ENCODE peak calls at places on chromosomes 7 and 10, in six cellular contexts. D is GM23338, Q is suprapubic skin, N is K562, K is sigmoid colon, B is upper lobe of left lung. M is an unnamed sample.

GRCh38 chr7:69199661-69200060 is 398.6 kb upstream of the AUTS2 start:
- DNase-seq in Q (no peak), B (no peak), N (no peak), D (no peak), K (no peak), M (no peak)

GRCh38 chr10:79424221-79425073 is 21.0 kb downstream of the ZCCHC24 start:
- DNase-seq in K (peak), D (no peak), N (no peak), Q (no peak), B (no peak), M (no peak)

GRCh38 chr7:154928136-154929005 is 74.6 kb downstream of the PAXIP1 start:
- DNase-seq in K (no peak), Q (no peak), D (peak), N (peak), B (no peak), M (no peak)

GRCh38 chr10:44384601-44385422 is at the start of gene CXCL12:
- DNase-seq in K (peak), B (peak), N (no peak), Q (peak), D (peak), M (no peak)

GRCh38 chr7:75772081-75773077 is at the start of gene CCL26:
- DNase-seq in N (no peak), Q (peak), D (no peak), K (peak), B (no peak), M (no peak)

GRCh38 chr7:63925626-63926460 is 72.8 kb upstream of the ZNF722 start:
- DNase-seq in K (peak), N (peak), Q (peak), D (no peak), B (peak), M (peak)

GRCh38 chr10:24428410-24428782 is 219.5 kb downstream of the KIAA1217 start:
- DNase-seq in B (no peak), Q (no peak), D (no peak), K (no peak), N (no peak), M (no peak)

GRCh38 chr10:113947138-113948011 is 92.9 kb downstream of the NHLRC2 start:
- DNase-seq in K (no peak), Q (no peak), B (peak), N (peak), D (no peak), M (no peak)

GRCh38 chr7:19128856-19129255 is 11.4 kb upstream of the TWIST1 start:
- DNase-seq in N (no peak), B (no peak), K (no peak), Q (no peak), D (no peak), M (no peak)

GRCh38 chr7:1922071-1922869 is 252.2 kb downstream of the ELFN1 start:
- DNase-seq in K (no peak), Q (no peak), N (no peak), B (peak), D (no peak), M (no peak)

GRCh38 chr7:141954334-141954733 is 7.6 kb upstream of the CLEC5A start:
- DNase-seq in Q (no peak), N (no peak), D (peak), K (no peak), B (no peak), M (no peak)

GRCh38 chr7:35252584-35252983 is 1.3 kb downstream of the TBX20 start:
- DNase-seq in N (no peak), B (no peak), D (no peak), Q (no peak), K (no peak), M (no peak)

GRCh38 chr10:78155722-78156121 is 122.1 kb downstream of the RPS24 start:
- DNase-seq in B (no peak), Q (no peak), K (no peak), D (no peak), N (no peak), M (no peak)

GRCh38 chr10:91632671-91633550 is at the start of gene PPP1R3C:
- DNase-seq in Q (peak), B (peak), N (no peak), K (peak), D (peak), M (peak)

GRCh38 chr7:2090526-2091520 is 141.9 kb downstream of the MAD1L1 start:
- DNase-seq in D (no peak), Q (no peak), N (no peak), K (no peak), B (peak), M (no peak)

GRCh38 chr10:74419491-74420466 is 268.8 kb downstream of the ADK start:
- DNase-seq in D (peak), B (no peak), Q (no peak), K (no peak), N (peak), M (no peak)

GRCh38 chr7:140604760-140605159 is 35.9 kb downstream of the DENND2A start:
- DNase-seq in N (no peak), D (no peak), Q (no peak), K (no peak), B (no peak), M (no peak)

GRCh38 chr7:129271500-129272355 is 46.9 kb downstream of the AHCYL2 start:
- DNase-seq in Q (no peak), B (no peak), K (no peak), N (peak), D (peak), M (no peak)

GRCh38 chr7:32253245-32253644 is 183.0 kb upstream of the PDE1C start:
- DNase-seq in K (no peak), Q (no peak), B (no peak), N (no peak), D (no peak), M (no peak)

GRCh38 chr7:150875791-150876190 is 23.5 kb downstream of the AOC1 start:
- DNase-seq in B (no peak), N (peak), K (no peak), Q (no peak), D (no peak), M (peak)

GRCh38 chr7:100044719-100045118 is 4.9 kb upstream of the ZSCAN21 start:
- DNase-seq in Q (no peak), N (no peak), B (no peak), K (no peak), D (no peak), M (no peak)

GRCh38 chr7:100049441-100050291 is at the start of gene ZSCAN21:
- DNase-seq in Q (peak), B (peak), D (peak), K (peak), N (peak), M (peak)

GRCh38 chr7:100053201-100053600 is 3.6 kb downstream of the ZSCAN21 start:
- DNase-seq in D (peak), Q (no peak), N (peak), B (no peak), K (peak), M (no peak)

GRCh38 chr7:100051611-100052010 is 2.0 kb downstream of the ZSCAN21 start:
- DNase-seq in Q (no peak), B (no peak), N (no peak), K (no peak), D (no peak), M (no peak)

GRCh38 chr7:100048680-100049079 is 894 bp upstream of the ZSCAN21 start:
- DNase-seq in Q (no peak), D (no peak), K (no peak), N (no peak), B (no peak), M (no peak)
- H3K4me3 ChIP-seq in Q (no peak), D (peak), K (no peak), N (no peak), B (no peak), M (no peak)

GRCh38 chr7:698515-699259 is 27.8 kb upstream of the DNAAF5 start:
- DNase-seq in D (no peak), Q (no peak), N (no peak), K (peak), B (no peak), M (no peak)
- TF ChIP-seq POLR2AphosphoS5 in D (no peak), Q (no peak), N (no peak), K (no peak), B (no peak), M (no peak)

GRCh38 chr7:135178364-135178763 is 7.9 kb upstream of the CYREN start:
- DNase-seq in B (no peak), D (no peak), N (no peak), Q (no peak), K (no peak), M (peak)

GRCh38 chr7:135177021-135177696 is 6.7 kb upstream of the CYREN start:
- DNase-seq in N (no peak), D (peak), K (no peak), Q (no peak), B (no peak), M (peak)

GRCh38 chr7:135179321-135179925 is 8.9 kb upstream of the CYREN start:
- DNase-seq in D (no peak), N (no peak), Q (peak), K (no peak), B (no peak), M (no peak)

GRCh38 chr7:135175931-135176330 is 5.4 kb upstream of the CYREN start:
- DNase-seq in Q (no peak), D (no peak), N (no peak), K (no peak), B (no peak), M (no peak)

DNA sequence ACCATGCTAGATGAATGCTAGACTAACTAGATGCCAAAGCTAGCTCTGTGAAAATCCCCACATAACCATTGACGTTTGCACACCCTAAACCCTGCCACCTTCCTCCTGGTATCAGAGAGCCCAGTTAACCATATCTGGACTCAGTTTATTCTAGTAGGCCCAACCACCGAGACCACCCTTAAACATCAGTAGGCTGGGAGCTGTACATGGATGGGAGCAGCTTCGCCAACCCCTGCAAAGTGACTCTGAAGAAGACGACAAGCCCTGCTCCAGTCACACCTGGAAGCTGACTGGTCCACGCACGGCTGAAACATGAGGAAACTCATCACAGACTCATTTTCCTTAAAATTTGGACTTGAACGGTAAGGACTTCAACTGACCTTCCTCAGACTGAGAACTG is 4.4 kb upstream of the CYREN start:
- DNase-seq in K (no peak), D (no peak), N (no peak), Q (no peak), B (no peak), M (no peak)
- H3K4me3 ChIP-seq in K (no peak), D (no peak), N (no peak), Q (no peak), B (no peak), M (no peak)

DNA sequence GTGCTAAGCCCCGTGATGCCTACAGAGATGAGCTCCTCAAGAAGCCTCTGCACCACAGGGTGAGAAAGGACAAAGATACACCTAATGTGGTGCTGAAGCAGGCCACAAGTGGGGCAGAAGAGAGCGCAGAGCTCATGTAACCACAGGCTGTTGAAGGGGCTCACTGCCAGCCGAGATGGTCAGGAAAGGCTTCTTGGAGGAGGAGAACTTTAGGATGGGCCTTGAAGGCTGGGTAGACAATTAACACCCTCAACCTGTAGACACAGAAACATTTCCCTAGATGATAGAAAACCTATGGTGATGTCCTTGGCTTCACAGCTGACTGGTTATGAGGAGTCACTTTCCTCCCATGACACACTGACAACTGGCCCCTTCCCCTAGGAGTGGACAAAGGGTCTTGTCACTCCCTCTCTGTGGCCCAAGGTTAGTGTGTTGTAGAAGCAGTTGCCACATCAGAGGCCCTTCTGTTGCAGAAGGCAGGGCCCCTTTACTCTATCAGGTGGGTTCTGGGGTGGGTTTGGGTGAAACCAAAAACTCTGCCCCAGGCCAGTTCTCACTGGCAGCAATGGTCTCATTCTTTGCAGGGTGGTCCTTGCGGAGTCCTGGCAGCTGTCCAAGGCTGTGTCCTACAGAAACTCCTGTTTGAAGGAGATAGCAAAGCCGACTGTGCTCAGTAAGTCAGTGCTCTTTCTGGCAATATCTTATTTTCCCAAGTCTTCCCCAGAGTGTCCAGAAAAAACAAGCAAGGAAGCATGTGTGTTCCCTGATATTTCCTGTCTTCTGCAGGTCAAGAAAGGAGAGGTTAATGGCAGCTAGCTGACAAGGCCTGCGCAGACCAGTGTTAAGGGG is 69.2 kb downstream of the MINDY4 start:
- DNase-seq in D (no peak), K (no peak), B (no peak), Q (peak), N (no peak), M (no peak)
- TF ChIP-seq POLR2AphosphoS5 in D (no peak), K (no peak), B (no peak), Q (no peak), N (no peak), M (no peak)

GRCh38 chr7:27109533-27110162 is 7.2 kb upstream of the HOXA2 start:
- DNase-seq in D (no peak), Q (no peak), B (no peak), N (no peak), K (no peak), M (no peak)
- H3K4me3 ChIP-seq in D (no peak), Q (peak), B (no peak), N (no peak), K (no peak), M (peak)

DNA sequence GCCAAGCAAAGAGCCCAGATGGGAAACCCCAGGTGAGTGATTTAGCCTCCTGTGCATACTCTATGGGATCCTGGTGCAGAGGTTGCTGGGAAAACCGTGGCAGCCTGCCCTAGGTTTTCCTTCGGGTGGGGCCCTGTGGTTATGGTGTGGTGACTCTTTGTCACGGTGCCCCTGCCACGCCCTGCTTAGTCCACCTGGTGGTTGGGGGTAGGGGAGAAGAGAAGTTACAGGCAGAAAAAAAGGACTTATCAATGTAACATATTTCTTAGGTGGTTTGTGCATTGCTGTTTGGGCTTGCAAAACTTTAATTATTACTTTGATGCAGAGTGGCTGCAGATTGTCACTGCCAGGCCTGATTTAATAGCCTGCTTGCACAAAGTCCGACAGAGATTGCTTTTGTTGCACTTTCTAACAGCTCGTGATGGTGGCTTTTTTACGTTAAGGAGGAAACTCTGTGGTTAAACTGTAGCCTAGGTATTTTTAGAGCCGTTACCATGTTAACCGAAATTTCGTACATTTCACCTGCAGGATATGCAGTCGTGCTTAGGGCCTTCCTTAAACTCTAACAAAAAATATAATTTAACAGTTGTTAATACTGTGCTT is 197.4 kb downstream of the RNLS start:
- DNase-seq in N (no peak), Q (no peak), B (no peak), K (peak), D (no peak), M (no peak)
- TF ChIP-seq POLR2AphosphoS5 in N (no peak), Q (no peak), B (no peak), K (no peak), D (no peak), M (no peak)

DNA sequence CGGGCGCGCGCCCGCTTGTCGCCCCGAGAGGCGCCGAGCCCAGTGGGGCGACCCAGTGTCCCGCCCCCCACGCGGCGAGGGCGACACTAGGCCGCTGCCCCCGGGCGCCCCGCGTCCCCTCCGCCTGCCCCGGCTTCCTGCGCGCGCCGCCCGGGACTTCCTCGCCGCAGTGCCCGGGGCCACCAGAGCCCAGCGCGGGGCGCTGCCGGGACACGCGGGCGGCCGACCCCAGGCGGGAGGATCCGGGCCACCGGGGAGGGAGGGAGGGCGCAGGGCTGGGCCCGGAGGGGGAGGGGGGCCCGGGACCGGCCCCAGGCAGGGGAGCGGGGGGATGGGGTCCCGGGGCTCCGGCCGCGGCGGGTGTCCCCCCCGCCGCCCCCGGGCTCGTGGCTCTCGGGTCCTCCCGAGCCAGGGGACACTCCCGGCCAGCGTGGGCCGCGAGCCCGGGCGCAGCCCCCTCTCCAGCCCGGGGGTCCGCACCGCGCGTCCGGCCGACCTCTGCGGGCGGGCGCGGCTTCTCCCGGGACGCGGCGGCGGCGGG is 435 bp upstream of the PWWP2B start:
- DNase-seq in D (peak), N (peak), Q (no peak), K (peak), B (peak), M (no peak)
- H3K4me3 ChIP-seq in D (peak), N (peak), Q (peak), K (peak), B (peak), M (peak)

DNA sequence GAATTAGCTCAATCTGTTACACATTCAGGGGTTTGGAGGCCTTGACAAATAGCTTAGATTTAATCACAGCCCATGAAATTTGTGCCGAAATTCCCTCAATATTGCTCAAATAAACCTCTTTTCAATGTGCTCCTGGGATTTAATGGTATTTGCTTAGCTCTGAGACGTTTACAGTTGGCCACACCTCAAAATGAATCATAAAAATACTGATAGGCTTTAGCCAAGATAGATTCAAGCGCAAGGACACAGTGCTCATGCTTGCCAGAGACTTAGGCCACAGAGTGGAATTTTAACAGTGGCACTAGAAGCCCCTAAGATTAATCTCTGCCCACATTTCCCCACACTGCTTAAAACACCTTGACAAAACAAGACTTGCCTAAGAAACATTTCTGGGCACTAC is 2.3 kb upstream of the SEMA3C start:
- DNase-seq in K (no peak), D (no peak), B (no peak), Q (no peak), N (no peak), M (no peak)
- TF ChIP-seq POLR2AphosphoS5 in K (no peak), D (no peak), B (no peak), Q (no peak), N (no peak), M (no peak)

GRCh38 chr7:73426016-73426415 is 7.6 kb upstream of the FZD9 start:
- DNase-seq in B (no peak), Q (no peak), K (no peak), N (no peak), D (no peak), M (no peak)

GRCh38 chr7:73425356-73425983 is 8.1 kb upstream of the FZD9 start:
- DNase-seq in B (no peak), D (no peak), K (no peak), N (no peak), Q (no peak), M (no peak)

GRCh38 chr7:73424486-73424885 is 9.1 kb upstream of the FZD9 start:
- DNase-seq in N (no peak), K (no peak), B (no peak), D (no peak), Q (no peak), M (no peak)

GRCh38 chr7:73427902-73428696 is 5.5 kb upstream of the FZD9 start:
- DNase-seq in K (no peak), Q (no peak), B (no peak), N (no peak), D (peak), M (no peak)

GRCh38 chr7:73423519-73424485 is 9.8 kb upstream of the FZD9 start:
- DNase-seq in D (peak), N (no peak), Q (no peak), B (peak), K (no peak), M (no peak)
- H3K4me3 ChIP-seq in D (peak), N (no peak), Q (peak), B (peak), K (peak), M (peak)

GRCh38 chr10:117543245-117543998 is 876 bp downstream of the EMX2 start:
- DNase-seq in D (peak), Q (peak), N (no peak), B (peak), K (no peak), M (no peak)
- TF ChIP-seq POLR2AphosphoS5 in D (no peak), Q (no peak), N (no peak), B (no peak), K (no peak), M (no peak)

M was measured in esophagus muscularis mucosa.